ENCODE peak calls at places on chromosome 1, in nine cellular contexts. D, L, T, J, G, H, A, P and B are unnamed samples.

GRCh38 chr1:37262439-37263170 is 211.8 kb upstream of the ZC3H12A start:
- DNase-seq in D (no peak), L (no peak), T (no peak), J (no peak), G (no peak), H (no peak), A (no peak), P (no peak), B (no peak)

GRCh38 chr1:68675336-68675735 is 178.5 kb upstream of the DEPDC1 start:
- DNase-seq in D (no peak), L (no peak), T (no peak), J (no peak), G (peak; percentile 26), H (no peak), A (no peak), P (no peak), B (no peak)

GRCh38 chr1:228321478-228321877 is 85.2 kb downstream of the TRIM11 start:
- DNase-seq in D (no peak), L (no peak), T (no peak), J (no peak), G (no peak), H (no peak), A (no peak), P (no peak), B (no peak)

GRCh38 chr1:185961664-185962063 is 227.5 kb downstream of the HMCN1 start:
- DNase-seq in D (no peak), L (no peak), T (no peak), J (no peak), G (no peak), H (peak; percentile 55), A (no peak), P (no peak), B (no peak)

GRCh38 chr1:186482661-186483255 is 21.8 kb upstream of the PDC start:
- DNase-seq in D (peak; percentile 84), L (peak; percentile 67), T (peak; percentile 67), J (peak; percentile 79), G (peak; percentile 70), H (peak; percentile 80), A (peak; percentile 59), P (peak; percentile 49), B (peak; percentile 81)

GRCh38 chr1:9402717-9403116 is 110.0 kb downstream of the SPSB1 start:
- DNase-seq in D (no peak), L (no peak), T (no peak), J (no peak), G (no peak), H (no peak), A (no peak), P (no peak), B (no peak)

GRCh38 chr1:116847688-116848531 is 61.8 kb upstream of the PTGFRN start:
- DNase-seq in D (no peak), L (no peak), T (no peak), J (no peak), G (peak; percentile 17), H (peak; percentile 86), A (no peak), P (no peak), B (no peak)

GRCh38 chr1:157040802-157041201 is 4.7 kb downstream of the ARHGEF11 start:
- DNase-seq in D (no peak), L (no peak), T (no peak), J (no peak), G (peak; percentile 37), H (peak; percentile 35), A (no peak), P (no peak), B (no peak)

GRCh38 chr1:200410566-200410878 is 686 bp upstream of the ZNF281 start:
- DNase-seq in D (peak; percentile 91), L (peak; percentile 71), T (peak; percentile 88), J (peak; percentile 52), G (peak; percentile 87), H (peak; percentile 33), A (peak; percentile 68), P (peak; percentile 10), B (peak; percentile 59)

GRCh38 chr1:100036718-100037664 is 67.2 kb downstream of the SLC35A3 start:
- DNase-seq in D (peak; percentile 14), L (peak; percentile 22), T (no peak), J (peak; percentile 16), G (peak; percentile 70), H (peak; percentile 62), A (no peak), P (peak; percentile 32), B (peak; percentile 56)
- TF ChIP-seq EZH2phosphoT487 in D (no peak), L (no peak), T (no peak), J (no peak), G (no peak), H (no peak), A (no peak), P (no peak), B (no peak)

GRCh38 chr1:8145525-8145924 is 119.4 kb upstream of the ERRFI1 start:
- DNase-seq in D (no peak), L (no peak), T (no peak), J (no peak), G (no peak), H (no peak), A (no peak), P (no peak), B (no peak)
- H4K20me1 ChIP-seq in D (no peaks in the 10 kb centered on the region), L (no peaks in the 10 kb centered on the region), T (no peaks in the 10 kb centered on the region), J (no peaks in the 10 kb centered on the region), G (no peaks in the 10 kb centered on the region), H (no peaks in the 10 kb centered on the region), A (no peaks in the 10 kb centered on the region), P (no peaks in the 10 kb centered on the region), B (no peaks in the 10 kb centered on the region)

GRCh38 chr1:160104520-160104885 is 6.1 kb upstream of the IGSF8 start:
- DNase-seq in D (no peak), L (no peak), T (no peak), J (no peak), G (no peak), H (no peak), A (no peak), P (no peak), B (no peak)
- H3K4me2 ChIP-seq in D (no peak overlapping the region), L (no peak overlapping the region), T (no peak overlapping the region), J (peak overlapping the region; percentile 2), G (no peak overlapping the region), H (no peak overlapping the region), A (no peak overlapping the region), P (no peak overlapping the region), B (no peak overlapping the region)

DNA sequence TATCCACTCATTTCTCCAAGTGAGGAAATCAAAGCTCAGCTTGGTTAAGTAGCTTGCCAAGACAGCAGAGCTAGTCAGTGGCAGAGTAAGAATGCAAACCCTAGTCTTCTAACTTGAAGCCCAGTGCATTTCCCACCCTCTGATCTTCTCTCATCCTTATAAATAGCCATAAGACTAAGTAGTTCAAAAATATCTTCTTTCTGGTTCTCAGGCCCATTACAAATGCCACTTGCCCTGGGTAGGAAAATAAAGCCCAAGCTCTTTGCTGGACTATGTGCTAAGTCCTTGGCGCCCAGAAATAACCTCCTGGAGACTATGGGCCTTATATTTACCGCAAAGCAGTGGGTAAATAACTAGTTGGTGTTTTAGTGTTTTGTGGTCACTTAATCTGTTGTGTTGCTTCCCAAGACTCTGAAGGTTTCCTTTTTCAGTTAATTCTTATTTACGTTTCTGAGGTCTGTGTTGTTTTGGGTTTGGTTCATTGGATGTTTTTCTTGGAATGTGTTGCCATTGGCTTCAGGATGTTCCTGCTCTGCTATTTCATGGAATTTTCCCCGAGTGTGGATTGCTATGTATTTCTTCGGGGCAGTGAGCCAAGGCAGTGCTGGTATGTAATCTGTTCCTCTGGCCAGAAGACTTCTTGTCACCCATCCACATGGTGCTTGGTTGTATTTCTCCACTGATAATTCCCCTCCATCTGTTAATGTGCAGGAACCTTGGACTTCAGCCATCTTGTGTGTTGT is 505.6 kb downstream of the PLPP3 start:
- DNase-seq in D (no peak), L (no peak), T (no peak), J (no peak), G (no peak), H (peak; percentile 63), A (no peak), P (no peak), B (peak; percentile 27)
- TF ChIP-seq EZH2phosphoT487 in D (no peak), L (no peak), T (no peak), J (no peak), G (no peak), H (no peak), A (no peak), P (no peak), B (no peak)

GRCh38 chr1:47437518-47438320 is at the start of gene FOXD2:
- DNase-seq in D (peak; percentile 82), L (peak; percentile 97), T (peak; percentile 92), J (peak; percentile 93), G (peak; percentile 86), H (peak; percentile 92), A (peak; percentile 79), P (peak; percentile 96), B (peak; percentile 92)
- H4K20me1 ChIP-seq in D (peaks cover 22% of the 10 kb centered on the region), L (peaks cover 7% of the 10 kb centered on the region), T (no peaks in the 10 kb centered on the region), J (peaks cover 70% of the 10 kb centered on the region), G (no peaks in the 10 kb centered on the region), H (no peaks in the 10 kb centered on the region), A (no peaks in the 10 kb centered on the region), P (no peaks in the 10 kb centered on the region), B (peaks cover 5% of the 10 kb centered on the region)

GRCh38 chr1:105326883-105327282 is 1577.2 kb downstream of the AMY1C start:
- DNase-seq in D (no peak), L (no peak), T (no peak), J (no peak), G (no peak), H (no peak), A (no peak), P (no peak), B (no peak)
- H3K4me2 ChIP-seq in D (no peak overlapping the region), L (no peak overlapping the region), T (no peak overlapping the region), J (no peak overlapping the region), G (no peak overlapping the region), H (no peak overlapping the region), A (no peak overlapping the region), P (no peak overlapping the region), B (no peak overlapping the region)

GRCh38 chr1:85409516-85409915 is 55.4 kb downstream of the DDAH1 start:
- DNase-seq in D (no peak), L (no peak), T (no peak), J (no peak), G (no peak), H (no peak), A (no peak), P (no peak), B (no peak)

GRCh38 chr1:85417017-85417416 is 47.9 kb downstream of the DDAH1 start:
- DNase-seq in D (peak; percentile 48), L (no peak), T (no peak), J (no peak), G (no peak), H (no peak), A (no peak), P (no peak), B (no peak)

GRCh38 chr1:85417876-85418275 is 47.1 kb downstream of the DDAH1 start:
- DNase-seq in D (no peak), L (no peak), T (no peak), J (no peak), G (no peak), H (no peak), A (no peak), P (peak; percentile 37), B (no peak)

GRCh38 chr1:85411567-85412312 is 53.2 kb downstream of the DDAH1 start:
- DNase-seq in D (peak; percentile 58), L (no peak), T (no peak), J (peak; percentile 25), G (no peak), H (peak; percentile 35), A (no peak), P (no peak), B (no peak)

DNA sequence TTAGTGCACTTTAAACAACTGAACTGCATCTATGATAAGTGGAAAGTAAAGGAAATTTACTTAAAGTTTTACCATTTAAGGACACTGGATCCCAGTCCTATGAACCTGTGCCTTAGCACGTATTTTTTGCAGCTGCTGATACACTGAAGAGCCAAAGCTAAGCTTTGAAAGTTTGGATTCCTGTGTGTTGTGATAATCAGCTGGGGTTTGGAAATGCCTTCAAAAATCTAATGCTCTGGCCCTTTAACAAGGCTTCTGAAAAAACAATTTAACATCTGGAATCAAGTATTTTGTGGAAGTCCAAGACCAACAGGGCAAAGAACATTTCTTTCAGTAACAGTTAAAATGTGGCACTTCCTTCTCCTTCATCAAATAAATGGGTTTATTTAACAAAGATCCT is 51.8 kb downstream of the DDAH1 start:
- DNase-seq in D (no peak), L (no peak), T (no peak), J (no peak), G (no peak), H (peak; percentile 47), A (no peak), P (no peak), B (no peak)
- TF ChIP-seq EZH2phosphoT487 in D (no peak), L (no peak), T (no peak), J (no peak), G (no peak), H (no peak), A (no peak), P (no peak), B (no peak)